ENCODE peak calls at places on chromosome 5, in nine cellular contexts. One of them, this sample, is unnamed.

GRCh38 chr5:42302186-42302585 is 121.1 kb upstream of the GHR start:
- DNase-seq in NCI-H2081: no peak
- DNase-seq in NCI-H146: no peak
- DNase-seq in stimulated activated CD4-positive, alpha-beta T cell treated with anti-CD3 and anti-CD28 coated beads, Interleukin-12 subunit alpha, Interleukin-12 subunit beta, amount 100 ng/mL, for 48 hours: no peak
- DNase-seq in adipocyte: no peak
- DNase-seq in ureter: no peak
- DNase-seq in effector memory CD4-positive, alpha-beta T cell: no peak
- DNase-seq in M059J: no peak
- DNase-seq in NCI-H2029: no peak
- DNase-seq in this sample: no peak

GRCh38 chr5:11048760-11049159 is 287.7 kb upstream of the DAP start:
- DNase-seq in NCI-H2081: no peak
- DNase-seq in NCI-H146: no peak
- DNase-seq in stimulated activated CD4-positive, alpha-beta T cell treated with anti-CD3 and anti-CD28 coated beads, Interleukin-12 subunit alpha, Interleukin-12 subunit beta, amount 100 ng/mL, for 48 hours: no peak
- DNase-seq in adipocyte: no peak
- DNase-seq in ureter: no peak
- DNase-seq in effector memory CD4-positive, alpha-beta T cell: no peak
- DNase-seq in M059J: peak; percentile 7
- DNase-seq in NCI-H2029: no peak
- DNase-seq in this sample: peak; percentile 10

GRCh38 chr5:76325876-76326491 is 77.1 kb upstream of the IQGAP2 start:
- DNase-seq in NCI-H2081: no peak
- DNase-seq in NCI-H146: no peak
- DNase-seq in stimulated activated CD4-positive, alpha-beta T cell treated with anti-CD3 and anti-CD28 coated beads, Interleukin-12 subunit alpha, Interleukin-12 subunit beta, amount 100 ng/mL, for 48 hours: no peak
- DNase-seq in adipocyte: no peak
- DNase-seq in ureter: no peak
- DNase-seq in effector memory CD4-positive, alpha-beta T cell: no peak
- DNase-seq in M059J: no peak
- DNase-seq in NCI-H2029: no peak
- DNase-seq in this sample: no peak

GRCh38 chr5:151724360-151724759 is 34.1 kb downstream of the ATOX1 start:
- DNase-seq in NCI-H2081: no peak
- DNase-seq in NCI-H146: no peak
- DNase-seq in stimulated activated CD4-positive, alpha-beta T cell treated with anti-CD3 and anti-CD28 coated beads, Interleukin-12 subunit alpha, Interleukin-12 subunit beta, amount 100 ng/mL, for 48 hours: no peak
- DNase-seq in adipocyte: no peak
- DNase-seq in ureter: no peak
- DNase-seq in effector memory CD4-positive, alpha-beta T cell: no peak
- DNase-seq in M059J: no peak
- DNase-seq in NCI-H2029: no peak
- DNase-seq in this sample: no peak

GRCh38 chr5:66769839-66770617 is 173.8 kb downstream of the MAST4 start:
- DNase-seq in NCI-H2081: no peak
- DNase-seq in NCI-H146: peak; percentile 23
- DNase-seq in stimulated activated CD4-positive, alpha-beta T cell treated with anti-CD3 and anti-CD28 coated beads, Interleukin-12 subunit alpha, Interleukin-12 subunit beta, amount 100 ng/mL, for 48 hours: no peak
- DNase-seq in adipocyte: peak; percentile 2
- DNase-seq in ureter: no peak
- DNase-seq in effector memory CD4-positive, alpha-beta T cell: no peak
- DNase-seq in M059J: no peak
- DNase-seq in NCI-H2029: no peak
- DNase-seq in this sample: peak; percentile 2

GRCh38 chr5:181224390-181225234 is 1.5 kb downstream of the TRIM41 start:
- DNase-seq in NCI-H2081: no peak
- DNase-seq in NCI-H146: no peak
- DNase-seq in stimulated activated CD4-positive, alpha-beta T cell treated with anti-CD3 and anti-CD28 coated beads, Interleukin-12 subunit alpha, Interleukin-12 subunit beta, amount 100 ng/mL, for 48 hours: no peak
- DNase-seq in adipocyte: no peak
- DNase-seq in ureter: no peak
- DNase-seq in effector memory CD4-positive, alpha-beta T cell: no peak
- DNase-seq in M059J: no peak
- DNase-seq in NCI-H2029: no peak
- DNase-seq in this sample: no peak

GRCh38 chr5:162685302-162685701 is 617.7 kb downstream of the GABRG2 start:
- DNase-seq in NCI-H2081: no peak
- DNase-seq in NCI-H146: no peak
- DNase-seq in stimulated activated CD4-positive, alpha-beta T cell treated with anti-CD3 and anti-CD28 coated beads, Interleukin-12 subunit alpha, Interleukin-12 subunit beta, amount 100 ng/mL, for 48 hours: no peak
- DNase-seq in adipocyte: no peak
- DNase-seq in ureter: no peak
- DNase-seq in effector memory CD4-positive, alpha-beta T cell: no peak
- DNase-seq in M059J: no peak
- DNase-seq in NCI-H2029: no peak
- DNase-seq in this sample: no peak

GRCh38 chr5:172038167-172038566 is 31.7 kb upstream of the FBXW11 start:
- DNase-seq in NCI-H2081: no peak
- DNase-seq in NCI-H146: no peak
- DNase-seq in stimulated activated CD4-positive, alpha-beta T cell treated with anti-CD3 and anti-CD28 coated beads, Interleukin-12 subunit alpha, Interleukin-12 subunit beta, amount 100 ng/mL, for 48 hours: no peak
- DNase-seq in adipocyte: no peak
- DNase-seq in ureter: no peak
- DNase-seq in effector memory CD4-positive, alpha-beta T cell: no peak
- DNase-seq in M059J: no peak
- DNase-seq in NCI-H2029: no peak
- DNase-seq in this sample: no peak

GRCh38 chr5:51468196-51468595 is 84.9 kb downstream of the ISL1 start:
- DNase-seq in NCI-H2081: no peak
- DNase-seq in NCI-H146: peak; percentile 30
- DNase-seq in stimulated activated CD4-positive, alpha-beta T cell treated with anti-CD3 and anti-CD28 coated beads, Interleukin-12 subunit alpha, Interleukin-12 subunit beta, amount 100 ng/mL, for 48 hours: no peak
- DNase-seq in adipocyte: no peak
- DNase-seq in ureter: no peak
- DNase-seq in effector memory CD4-positive, alpha-beta T cell: no peak
- DNase-seq in M059J: no peak
- DNase-seq in NCI-H2029: no peak
- DNase-seq in this sample: peak; percentile 41

GRCh38 chr5:140258873-140259272 is 44.0 kb downstream of the PFDN1 start:
- DNase-seq in NCI-H2081: no peak
- DNase-seq in NCI-H146: no peak
- DNase-seq in stimulated activated CD4-positive, alpha-beta T cell treated with anti-CD3 and anti-CD28 coated beads, Interleukin-12 subunit alpha, Interleukin-12 subunit beta, amount 100 ng/mL, for 48 hours: no peak
- DNase-seq in adipocyte: no peak
- DNase-seq in ureter: no peak
- DNase-seq in effector memory CD4-positive, alpha-beta T cell: no peak
- DNase-seq in M059J: no peak
- DNase-seq in NCI-H2029: no peak
- DNase-seq in this sample: no peak

GRCh38 chr5:154819546-154819945 is 30.9 kb downstream of the FAXDC2 start:
- DNase-seq in NCI-H2081: no peak
- DNase-seq in NCI-H146: no peak
- DNase-seq in stimulated activated CD4-positive, alpha-beta T cell treated with anti-CD3 and anti-CD28 coated beads, Interleukin-12 subunit alpha, Interleukin-12 subunit beta, amount 100 ng/mL, for 48 hours: no peak
- DNase-seq in adipocyte: no peak
- DNase-seq in ureter: no peak
- DNase-seq in effector memory CD4-positive, alpha-beta T cell: no peak
- DNase-seq in M059J: no peak
- DNase-seq in NCI-H2029: no peak
- DNase-seq in this sample: no peak

This sample was measured in ELR.